ENCODE peak calls at places on chromosomes 11 and 22, in nine cellular contexts. C is SJCRH30, P is upper lobe of right lung, Y is MG63, E is GM23248, Q is kidney, K is right lobe of liver, L is gastrocnemius medialis, G is cardiac muscle cell. D is an unnamed sample. For H3K36me3, the result is how much of the 10 kb centered on the place peaks cover.

GRCh38 chr11:61747389-61748285 is 4.8 kb upstream of the MYRF start:
- DNase-seq in C (peak), P (peak), Y (peak), E (peak), Q (peak), K (peak), L (peak), G (peak), D (peak)

GRCh38 chr11:79087957-79088318 is 352.9 kb downstream of the TENM4 start:
- DNase-seq in C (no peak), P (no peak), Y (no peak), E (no peak), Q (no peak), K (no peak), L (peak), G (peak), D (no peak)

GRCh38 chr11:57427692-57428082 is 766 bp upstream of the SLC43A3 start:
- DNase-seq in C (no peak), P (no peak), Y (peak), E (peak), Q (no peak), K (peak), L (peak), G (peak), D (no peak)

GRCh38 chr11:131666617-131667016 is 296.2 kb downstream of the NTM start:
- DNase-seq in C (no peak), P (no peak), Y (peak), E (peak), Q (no peak), K (no peak), L (no peak), G (no peak), D (no peak)

GRCh38 chr11:22510741-22511140 is 114.9 kb downstream of the FANCF start:
- DNase-seq in C (no peak), P (no peak), Y (peak), E (peak), Q (no peak), K (no peak), L (no peak), G (no peak), D (no peak)

GRCh38 chr11:118791961-118792578 is 1.1 kb upstream of the DDX6 start:
- DNase-seq in C (no peak), P (peak), Y (no peak), E (peak), Q (peak), K (peak), L (peak), G (peak), D (peak)

GRCh38 chr11:118524757-118525465 is 2.4 kb upstream of the TTC36 start:
- DNase-seq in C (peak), P (no peak), Y (no peak), E (no peak), Q (no peak), K (no peak), L (no peak), G (no peak), D (no peak)

GRCh38 chr11:78149646-78150045 is 10.2 kb upstream of the ALG8 start:
- DNase-seq in C (no peak), P (no peak), Y (peak), E (peak), Q (no peak), K (no peak), L (no peak), G (peak), D (no peak)

GRCh38 chr11:70834277-70834940 is 418.0 kb downstream of the SHANK2 start:
- DNase-seq in C (no peak), P (no peak), Y (no peak), E (no peak), Q (no peak), K (no peak), L (no peak), G (no peak), D (peak)

GRCh38 chr11:96393753-96394348 is 4.0 kb downstream of the JRKL start:
- DNase-seq in C (peak), P (no peak), Y (no peak), E (peak), Q (no peak), K (no peak), L (no peak), G (peak), D (peak)

GRCh38 chr11:76567261-76567660 is 103.3 kb downstream of the LRRC32 start:
- DNase-seq in C (peak), P (no peak), Y (no peak), E (no peak), Q (no peak), K (no peak), L (no peak), G (no peak), D (no peak)

GRCh38 chr11:79400717-79401330 is 40.0 kb downstream of the TENM4 start:
- DNase-seq in C (peak), P (peak), Y (peak), E (peak), Q (peak), K (peak), L (no peak), G (peak), D (peak)

GRCh38 chr11:134944131-134944530 is 532.1 kb upstream of the B3GAT1 start:
- DNase-seq in C (no peak), P (no peak), Y (peak), E (no peak), Q (no peak), K (no peak), L (no peak), G (no peak), D (no peak)

GRCh38 chr11:46369458-46370152 is 11.9 kb upstream of the MDK start:
- DNase-seq in C (peak), P (no peak), Y (peak), E (peak), Q (peak), K (peak), L (no peak), G (peak), D (peak)

GRCh38 chr22:20319041-20319744 is 667 bp downstream of the DGCR6L start:
- DNase-seq in C (peak), P (peak), Y (no peak), E (peak), Q (peak), K (peak), L (no peak), G (no peak), D (peak)

GRCh38 chr22:41565403-41566054 is 4.7 kb downstream of the CSDC2 start:
- DNase-seq in C (peak), P (no peak), Y (peak), E (peak), Q (no peak), K (no peak), L (peak), G (peak), D (peak)

GRCh38 chr22:26553056-26553752 is 36.7 kb downstream of the TPST2 start:
- DNase-seq in C (no peak), P (no peak), Y (peak), E (peak), Q (no peak), K (no peak), L (no peak), G (peak), D (no peak)

GRCh38 chr11:27711725-27712124 is 11.5 kb upstream of the BDNF start:
- DNase-seq in C (no peak), P (no peak), Y (no peak), E (no peak), Q (no peak), K (no peak), L (no peak), G (no peak), D (no peak)

GRCh38 chr11:114075891-114076441 is 16.5 kb downstream of the ZBTB16 start:
- DNase-seq in C (no peak), P (no peak), Y (peak), E (peak), Q (no peak), K (no peak), L (no peak), G (peak), D (peak)

GRCh38 chr11:72348250-72348649 is 86.1 kb downstream of the CLPB start:
- DNase-seq in C (no peak), P (no peak), Y (no peak), E (no peak), Q (no peak), K (no peak), L (no peak), G (no peak), D (no peak)

GRCh38 chr22:42160830-42161696 is 30.5 kb upstream of the CYP2D6 start:
- DNase-seq in C (no peak), P (no peak), Y (no peak), E (no peak), Q (no peak), K (no peak), L (no peak), G (no peak), D (peak)

GRCh38 chr11:67345247-67345948 is 7.9 kb downstream of the POLD4 start:
- DNase-seq in C (no peak), P (no peak), Y (no peak), E (no peak), Q (no peak), K (no peak), L (no peak), G (no peak), D (no peak)

GRCh38 chr11:613369-613968 is 2.3 kb downstream of the IRF7 start:
- DNase-seq in C (no peak), P (peak), Y (peak), E (no peak), Q (peak), K (peak), L (no peak), G (peak), D (peak)

GRCh38 chr11:113668255-113668654 is 37.9 kb downstream of the TMPRSS5 start:
- DNase-seq in C (no peak), P (no peak), Y (no peak), E (peak), Q (no peak), K (no peak), L (no peak), G (peak), D (no peak)

GRCh38 chr11:65900125-65900898 is at the start of gene FOSL1:
- DNase-seq in C (peak), P (peak), Y (peak), E (peak), Q (peak), K (peak), L (peak), G (peak), D (peak)

GRCh38 chr22:28023774-28024173 is 104.7 kb upstream of the PITPNB start:
- DNase-seq in C (no peak), P (no peak), Y (no peak), E (no peak), Q (no peak), K (no peak), L (no peak), G (no peak), D (no peak)

GRCh38 chr11:73980001-73980960 is 2.4 kb downstream of the UCP2 start:
- DNase-seq in C (no peak), P (peak), Y (no peak), E (no peak), Q (peak), K (peak), L (no peak), G (no peak), D (peak)

GRCh38 chr11:6618117-6619020 is 853 bp downstream of the TPP1 start:
- DNase-seq in C (no peak), P (peak), Y (no peak), E (peak), Q (peak), K (peak), L (no peak), G (peak), D (peak)

GRCh38 chr11:126718319-126718718 is 282.3 kb downstream of the KIRREL3 start:
- DNase-seq in C (no peak), P (no peak), Y (peak), E (peak), Q (no peak), K (no peak), L (no peak), G (no peak), D (no peak)

GRCh38 chr11:22798890-22799289 is 30.7 kb downstream of the SVIP start:
- DNase-seq in C (no peak), P (no peak), Y (no peak), E (no peak), Q (no peak), K (no peak), L (no peak), G (no peak), D (no peak)

DNA sequence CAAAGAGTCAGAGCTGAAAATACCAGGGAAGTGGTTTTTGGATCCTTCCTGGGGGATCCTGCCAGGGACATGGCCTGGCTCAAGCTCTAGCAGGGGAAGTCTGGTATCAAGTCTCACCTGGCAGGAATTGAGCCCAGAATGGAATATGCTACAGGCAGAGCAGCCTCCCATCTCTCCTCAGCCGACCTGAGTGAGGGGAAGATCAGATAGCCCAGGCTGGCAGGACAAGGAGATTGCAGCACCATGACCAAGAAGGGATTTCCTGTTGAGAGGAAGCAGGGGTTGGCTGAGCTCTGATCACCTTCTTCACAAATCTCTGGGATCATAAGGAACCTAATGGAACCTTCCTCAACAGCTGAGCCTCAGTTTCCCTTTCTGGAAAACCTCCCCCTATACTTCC is 13.0 kb downstream of the OAF start:
- DNase-seq in C (no peak), P (no peak), Y (no peak), E (no peak), Q (no peak), K (no peak), L (peak), G (no peak), D (no peak)
- H3K36me3 ChIP-seq in C (under half), P (under half), Y (under half), E (under half), Q (under half), K (under half), L (under half), G (under half), D (under half)

GRCh38 chr11:33387586-33387985 is 130.4 kb downstream of the HIPK3 start:
- DNase-seq in C (no peak), P (no peak), Y (no peak), E (peak), Q (no peak), K (no peak), L (no peak), G (no peak), D (no peak)
- H3K4me3 ChIP-seq in C (no peak), P (no peak), Y (no peak), E (no peak), Q (no peak), K (no peak), L (no peak), G (no peak), D (no peak)

GRCh38 chr22:36377022-36377631 is 10.6 kb downstream of the MYH9 start:
- DNase-seq in C (no peak), P (no peak), Y (no peak), E (no peak), Q (no peak), K (no peak), L (no peak), G (no peak), D (no peak)
- H3K36me3 ChIP-seq in C (under half), P (under half), Y (half or more), E (under half), Q (under half), K (under half), L (under half), G (under half), D (under half)

GRCh38 chr22:23522642-23523251 is 57.3 kb downstream of the IGLL1 start:
- DNase-seq in C (peak), P (peak), Y (no peak), E (peak), Q (peak), K (no peak), L (no peak), G (peak), D (peak)

GRCh38 chr22:23521442-23522113 is 58.5 kb downstream of the IGLL1 start:
- DNase-seq in C (peak), P (peak), Y (peak), E (peak), Q (peak), K (peak), L (peak), G (peak), D (peak)

GRCh38 chr22:23519442-23520177 is 60.5 kb downstream of the IGLL1 start:
- DNase-seq in C (no peak), P (no peak), Y (no peak), E (peak), Q (peak), K (no peak), L (no peak), G (no peak), D (no peak)

GRCh38 chr22:23518381-23519187 is 61.5 kb downstream of the IGLL1 start:
- DNase-seq in C (no peak), P (no peak), Y (no peak), E (no peak), Q (peak), K (no peak), L (no peak), G (no peak), D (no peak)

GRCh38 chr22:23520875-23521441 is 59.1 kb downstream of the IGLL1 start:
- DNase-seq in C (peak), P (no peak), Y (no peak), E (peak), Q (peak), K (no peak), L (no peak), G (peak), D (peak)
- H3K4me3 ChIP-seq in C (peak), P (peak), Y (peak), E (peak), Q (no peak), K (peak), L (peak), G (no peak), D (peak)

GRCh38 chr11:3008746-3009336 is 16.7 kb upstream of the NAP1L4 start:
- DNase-seq in C (no peak), P (peak), Y (no peak), E (no peak), Q (no peak), K (peak), L (no peak), G (no peak), D (no peak)

GRCh38 chr11:3009481-3009880 is 17.4 kb upstream of the NAP1L4 start:
- DNase-seq in C (no peak), P (peak), Y (no peak), E (no peak), Q (no peak), K (peak), L (no peak), G (no peak), D (no peak)

GRCh38 chr11:3004481-3004880 is 12.4 kb upstream of the NAP1L4 start:
- DNase-seq in C (no peak), P (peak), Y (no peak), E (no peak), Q (no peak), K (peak), L (no peak), G (no peak), D (no peak)

GRCh38 chr11:3007404-3008010 is 15.4 kb upstream of the NAP1L4 start:
- DNase-seq in C (no peak), P (peak), Y (no peak), E (no peak), Q (no peak), K (peak), L (no peak), G (no peak), D (no peak)

GRCh38 chr11:3006505-3007260 is 14.6 kb upstream of the NAP1L4 start:
- DNase-seq in C (no peak), P (peak), Y (no peak), E (no peak), Q (no peak), K (peak), L (no peak), G (no peak), D (no peak)
- H3K36me3 ChIP-seq in C (under half), P (half or more), Y (under half), E (under half), Q (under half), K (under half), L (half or more), G (under half), D (under half)

GRCh38 chr11:93735627-93736026 is 5.7 kb downstream of the TAF1D start:
- DNase-seq in C (no peak), P (no peak), Y (no peak), E (no peak), Q (no peak), K (no peak), L (no peak), G (no peak), D (no peak)

GRCh38 chr11:93736129-93736528 is 5.2 kb downstream of the TAF1D start:
- DNase-seq in C (no peak), P (no peak), Y (no peak), E (peak), Q (no peak), K (no peak), L (no peak), G (peak), D (no peak)

GRCh38 chr11:93740031-93740801 is 1.1 kb downstream of the TAF1D start:
- DNase-seq in C (peak), P (peak), Y (peak), E (peak), Q (no peak), K (no peak), L (no peak), G (peak), D (peak)

GRCh38 chr11:93738647-93739081 is 2.6 kb downstream of the TAF1D start:
- DNase-seq in C (no peak), P (no peak), Y (no peak), E (no peak), Q (no peak), K (no peak), L (no peak), G (peak), D (no peak)

GRCh38 chr11:93737904-93738612 is 3.2 kb downstream of the TAF1D start:
- DNase-seq in C (no peak), P (no peak), Y (no peak), E (peak), Q (no peak), K (no peak), L (no peak), G (no peak), D (no peak)
- H3K4me3 ChIP-seq in C (peak), P (peak), Y (peak), E (peak), Q (no peak), K (no peak), L (no peak), G (no peak), D (no peak)

DNA sequence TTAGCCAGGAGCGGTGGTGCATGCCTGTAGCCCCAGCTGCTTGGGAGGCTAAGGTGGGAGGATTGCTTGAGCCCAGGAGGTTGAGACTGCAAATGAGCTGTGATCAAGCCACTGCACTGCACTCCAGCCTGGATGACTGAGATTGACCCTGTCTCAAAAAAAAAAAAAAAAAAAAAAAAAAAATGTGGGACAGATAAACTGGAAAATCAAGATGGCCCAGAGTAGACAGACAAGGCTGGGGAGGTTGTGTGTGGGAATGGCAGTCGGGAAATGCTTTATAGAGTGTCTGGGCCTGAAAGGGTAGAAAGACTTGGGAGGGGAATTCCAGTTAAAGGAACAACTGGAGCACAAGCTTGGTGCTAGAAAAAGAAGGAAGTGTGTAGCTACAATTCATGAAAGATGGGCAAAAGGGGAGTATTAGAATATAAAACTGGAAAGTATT is 18.2 kb upstream of the WDR74 start:
- DNase-seq in C (no peak), P (no peak), Y (no peak), E (no peak), Q (no peak), K (no peak), L (no peak), G (no peak), D (no peak)
- H3K36me3 ChIP-seq in C (under half), P (under half), Y (half or more), E (under half), Q (under half), K (under half), L (under half), G (under half), D (under half)

GRCh38 chr11:95279921-95280861 is 49.2 kb upstream of the SESN3 start:
- DNase-seq in C (no peak), P (no peak), Y (no peak), E (peak), Q (no peak), K (no peak), L (no peak), G (peak), D (peak)
- H3K4me3 ChIP-seq in C (no peak), P (no peak), Y (no peak), E (no peak), Q (no peak), K (no peak), L (no peak), G (no peak), D (no peak)